ENCODE peak calls at places on chromosomes 2 and 18, in nine cellular contexts. One of them, this sample, is unnamed.

GRCh38 chr2:17326717-17327116 is 191.5 kb downstream of the RAD51AP2 start:
- DNase-seq in transverse colon: no peak
- DNase-seq in A549: no peak
- DNase-seq in esophagus muscularis mucosa: peak; percentile 42
- DNase-seq in HepG2: no peak
- DNase-seq in ovary: no peak
- DNase-seq in tibial nerve: no peak
- DNase-seq in K562: no peak
- DNase-seq in stomach: no peak
- DNase-seq in this sample: no peak

GRCh38 chr2:196238836-196239380 is 67.5 kb upstream of the STK17B start:
- DNase-seq in transverse colon: no peak
- DNase-seq in A549: no peak
- DNase-seq in esophagus muscularis mucosa: no peak
- DNase-seq in HepG2: no peak
- DNase-seq in ovary: no peak
- DNase-seq in tibial nerve: no peak
- DNase-seq in K562: no peak
- DNase-seq in stomach: no peak
- DNase-seq in this sample: no peak

GRCh38 chr2:120952318-120952717 is 216.7 kb downstream of the GLI2 start:
- DNase-seq in transverse colon: no peak
- DNase-seq in A549: no peak
- DNase-seq in esophagus muscularis mucosa: no peak
- DNase-seq in HepG2: no peak
- DNase-seq in ovary: no peak
- DNase-seq in tibial nerve: no peak
- DNase-seq in K562: no peak
- DNase-seq in stomach: no peak
- DNase-seq in this sample: no peak

GRCh38 chr18:42707080-42707479 is 408.4 kb downstream of the RIT2 start:
- DNase-seq in transverse colon: no peak
- DNase-seq in A549: no peak
- DNase-seq in esophagus muscularis mucosa: no peak
- DNase-seq in HepG2: no peak
- DNase-seq in ovary: no peak
- DNase-seq in tibial nerve: no peak
- DNase-seq in K562: no peak
- DNase-seq in stomach: no peak
- DNase-seq in this sample: no peak

GRCh38 chr18:46213295-46213694 is 109.1 kb downstream of the HAUS1 start:
- DNase-seq in transverse colon: no peak
- DNase-seq in A549: peak; percentile 40
- DNase-seq in esophagus muscularis mucosa: no peak
- DNase-seq in HepG2: peak; percentile 5
- DNase-seq in ovary: no peak
- DNase-seq in tibial nerve: no peak
- DNase-seq in K562: peak; percentile 20
- DNase-seq in stomach: no peak
- DNase-seq in this sample: no peak

GRCh38 chr18:67636597-67637385 is 120.3 kb upstream of the DSEL start:
- DNase-seq in transverse colon: no peak
- DNase-seq in A549: no peak
- DNase-seq in esophagus muscularis mucosa: no peak
- DNase-seq in HepG2: no peak
- DNase-seq in ovary: no peak
- DNase-seq in tibial nerve: no peak
- DNase-seq in K562: no peak
- DNase-seq in stomach: no peak
- DNase-seq in this sample: no peak

GRCh38 chr2:44680983-44681481 is 260.5 kb upstream of the SIX3 start:
- DNase-seq in transverse colon: no peak
- DNase-seq in A549: no peak
- DNase-seq in esophagus muscularis mucosa: no peak
- DNase-seq in HepG2: no peak
- DNase-seq in ovary: no peak
- DNase-seq in tibial nerve: no peak
- DNase-seq in K562: no peak
- DNase-seq in stomach: no peak
- DNase-seq in this sample: no peak

GRCh38 chr18:2906522-2907458 is 60.0 kb downstream of the EMILIN2 start:
- DNase-seq in transverse colon: peak; percentile 70
- DNase-seq in A549: peak; percentile 74
- DNase-seq in esophagus muscularis mucosa: no peak
- DNase-seq in HepG2: peak; percentile 12
- DNase-seq in ovary: peak; percentile 48
- DNase-seq in tibial nerve: peak; percentile 12
- DNase-seq in K562: peak; percentile 74
- DNase-seq in stomach: no peak
- DNase-seq in this sample: no peak

GRCh38 chr2:177852389-177852788 is 220.2 kb downstream of the PDE11A start:
- DNase-seq in transverse colon: no peak
- DNase-seq in A549: no peak
- DNase-seq in esophagus muscularis mucosa: no peak
- DNase-seq in HepG2: no peak
- DNase-seq in ovary: no peak
- DNase-seq in tibial nerve: no peak
- DNase-seq in K562: no peak
- DNase-seq in stomach: no peak
- DNase-seq in this sample: no peak

GRCh38 chr2:145587922-145588321 is 1068.0 kb upstream of the ZEB2 start:
- DNase-seq in transverse colon: no peak
- DNase-seq in A549: no peak
- DNase-seq in esophagus muscularis mucosa: no peak
- DNase-seq in HepG2: no peak
- DNase-seq in ovary: no peak
- DNase-seq in tibial nerve: no peak
- DNase-seq in K562: peak; percentile 5
- DNase-seq in stomach: no peak
- DNase-seq in this sample: no peak

GRCh38 chr2:145593280-145593679 is 1073.4 kb upstream of the ZEB2 start:
- DNase-seq in transverse colon: no peak
- DNase-seq in A549: no peak
- DNase-seq in esophagus muscularis mucosa: no peak
- DNase-seq in HepG2: no peak
- DNase-seq in ovary: no peak
- DNase-seq in tibial nerve: no peak
- DNase-seq in K562: no peak
- DNase-seq in stomach: no peak
- DNase-seq in this sample: no peak

GRCh38 chr2:145592362-145592761 is 1072.4 kb upstream of the ZEB2 start:
- DNase-seq in transverse colon: no peak
- DNase-seq in A549: no peak
- DNase-seq in esophagus muscularis mucosa: no peak
- DNase-seq in HepG2: no peak
- DNase-seq in ovary: no peak
- DNase-seq in tibial nerve: no peak
- DNase-seq in K562: no peak
- DNase-seq in stomach: no peak
- DNase-seq in this sample: no peak

GRCh38 chr2:145593991-145594702 is 1074.2 kb upstream of the ZEB2 start:
- DNase-seq in transverse colon: no peak
- DNase-seq in A549: peak; percentile 3
- DNase-seq in esophagus muscularis mucosa: no peak
- DNase-seq in HepG2: no peak
- DNase-seq in ovary: no peak
- DNase-seq in tibial nerve: no peak
- DNase-seq in K562: peak; percentile 52
- DNase-seq in stomach: no peak
- DNase-seq in this sample: no peak

DNA sequence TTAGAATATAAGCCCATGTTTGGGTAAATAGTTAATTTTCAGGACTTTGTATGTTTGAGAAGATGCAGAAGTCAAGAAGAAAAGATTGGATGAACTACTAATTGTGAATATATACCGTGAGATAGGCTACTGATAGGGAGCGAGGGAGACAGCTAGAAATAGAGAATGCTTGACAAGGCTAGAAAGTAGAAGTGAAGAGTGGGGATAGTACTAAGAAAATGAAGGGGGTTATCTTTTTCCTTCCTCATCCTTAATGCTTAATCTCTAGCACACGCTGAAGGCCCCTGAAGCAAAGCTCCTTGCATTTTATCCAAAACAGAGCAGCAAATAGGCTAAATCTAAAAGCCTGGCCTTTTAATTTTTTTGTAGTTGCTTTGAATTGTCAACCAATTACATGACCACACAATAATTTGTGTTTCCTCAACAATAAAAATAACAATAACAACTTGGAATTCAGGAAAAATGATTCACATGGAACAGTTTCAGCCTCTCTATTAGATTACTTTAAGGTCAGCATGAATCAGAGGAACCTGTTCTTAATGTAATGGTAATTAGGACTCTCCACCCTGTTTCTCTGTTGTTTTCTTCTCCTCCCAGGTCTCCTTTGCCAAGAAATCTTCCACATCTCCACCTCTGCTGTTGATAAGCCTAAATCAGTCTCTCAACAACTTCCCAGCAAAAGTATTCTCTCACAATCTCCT is 1071.3 kb upstream of the ZEB2 start:
- DNase-seq in transverse colon: no peak
- DNase-seq in A549: no peak
- DNase-seq in esophagus muscularis mucosa: no peak
- DNase-seq in HepG2: no peak
- DNase-seq in ovary: no peak
- DNase-seq in tibial nerve: no peak
- DNase-seq in K562: no peak
- DNase-seq in stomach: no peak
- DNase-seq in this sample: no peak
- H3K4me1 ChIP-seq in transverse colon: no peaks in the 10 kb centered on the region
- H3K4me1 ChIP-seq in A549: peaks cover 25% of the 10 kb centered on the region
- H3K4me1 ChIP-seq in esophagus muscularis mucosa: peaks cover 1% of the 10 kb centered on the region
- H3K4me1 ChIP-seq in HepG2: no peaks in the 10 kb centered on the region
- H3K4me1 ChIP-seq in ovary: no peaks in the 10 kb centered on the region
- H3K4me1 ChIP-seq in tibial nerve: no peaks in the 10 kb centered on the region
- H3K4me1 ChIP-seq in K562: no peaks in the 10 kb centered on the region
- H3K4me1 ChIP-seq in stomach: no peaks in the 10 kb centered on the region
- H3K4me1 ChIP-seq in this sample: no peaks in the 10 kb centered on the region

GRCh38 chr2:112059671-112060070 is 4.6 kb downstream of the TMEM87B start:
- DNase-seq in transverse colon: no peak
- DNase-seq in A549: no peak
- DNase-seq in esophagus muscularis mucosa: no peak
- DNase-seq in HepG2: no peak
- DNase-seq in ovary: no peak
- DNase-seq in tibial nerve: no peak
- DNase-seq in K562: no peak
- DNase-seq in stomach: no peak
- DNase-seq in this sample: no peak

GRCh38 chr2:112056626-112056987 is 1.5 kb downstream of the TMEM87B start:
- DNase-seq in transverse colon: no peak
- DNase-seq in A549: no peak
- DNase-seq in esophagus muscularis mucosa: no peak
- DNase-seq in HepG2: no peak
- DNase-seq in ovary: no peak
- DNase-seq in tibial nerve: no peak
- DNase-seq in K562: no peak
- DNase-seq in stomach: no peak
- DNase-seq in this sample: no peak

GRCh38 chr2:112055110-112055832 is at the start of gene TMEM87B:
- DNase-seq in transverse colon: peak; percentile 99
- DNase-seq in A549: peak; percentile 66
- DNase-seq in esophagus muscularis mucosa: peak; percentile 100
- DNase-seq in HepG2: peak; percentile 91
- DNase-seq in ovary: peak; percentile 98
- DNase-seq in tibial nerve: peak; percentile 93
- DNase-seq in K562: peak; percentile 94
- DNase-seq in stomach: peak; percentile 98
- DNase-seq in this sample: peak; percentile 100

GRCh38 chr2:112053917-112054846 is 887 bp upstream of the TMEM87B start:
- DNase-seq in transverse colon: peak; percentile 99
- DNase-seq in A549: peak; percentile 74
- DNase-seq in esophagus muscularis mucosa: peak; percentile 100
- DNase-seq in HepG2: peak; percentile 94
- DNase-seq in ovary: peak; percentile 99
- DNase-seq in tibial nerve: peak; percentile 98
- DNase-seq in K562: peak; percentile 92
- DNase-seq in stomach: peak; percentile 99
- DNase-seq in this sample: peak; percentile 99

GRCh38 chr2:112055833-112056625 is 960 bp downstream of the TMEM87B start:
- DNase-seq in transverse colon: peak; percentile 66
- DNase-seq in A549: peak; percentile 54
- DNase-seq in esophagus muscularis mucosa: peak; percentile 93
- DNase-seq in HepG2: peak; percentile 69
- DNase-seq in ovary: peak; percentile 64
- DNase-seq in tibial nerve: no peak
- DNase-seq in K562: peak; percentile 40
- DNase-seq in stomach: peak; percentile 60
- DNase-seq in this sample: peak; percentile 85
- TF ChIP-seq POLR2A in transverse colon: peak; percentile 16
- TF ChIP-seq POLR2A in A549: no peak
- TF ChIP-seq POLR2A in esophagus muscularis mucosa: no peak
- TF ChIP-seq POLR2A in HepG2: no peak
- TF ChIP-seq POLR2A in ovary: no peak
- TF ChIP-seq POLR2A in tibial nerve: no peak
- TF ChIP-seq POLR2A in K562: peak; percentile 0
- TF ChIP-seq POLR2A in stomach: no peak
- TF ChIP-seq POLR2A in this sample: no peak

GRCh38 chr18:23879966-23880565 is 134.5 kb upstream of the TTC39C start:
- DNase-seq in transverse colon: no peak
- DNase-seq in A549: no peak
- DNase-seq in esophagus muscularis mucosa: no peak
- DNase-seq in HepG2: no peak
- DNase-seq in ovary: no peak
- DNase-seq in tibial nerve: no peak
- DNase-seq in K562: no peak
- DNase-seq in stomach: no peak
- DNase-seq in this sample: no peak

GRCh38 chr18:23879544-23879943 is 135.0 kb upstream of the TTC39C start:
- DNase-seq in transverse colon: no peak
- DNase-seq in A549: no peak
- DNase-seq in esophagus muscularis mucosa: peak; percentile 86
- DNase-seq in HepG2: no peak
- DNase-seq in ovary: no peak
- DNase-seq in tibial nerve: no peak
- DNase-seq in K562: no peak
- DNase-seq in stomach: no peak
- DNase-seq in this sample: no peak

GRCh38 chr18:23879126-23879525 is 135.4 kb upstream of the TTC39C start:
- DNase-seq in transverse colon: no peak
- DNase-seq in A549: no peak
- DNase-seq in esophagus muscularis mucosa: no peak
- DNase-seq in HepG2: no peak
- DNase-seq in ovary: no peak
- DNase-seq in tibial nerve: no peak
- DNase-seq in K562: no peak
- DNase-seq in stomach: no peak
- DNase-seq in this sample: no peak

GRCh38 chr18:23881778-23882177 is 132.8 kb upstream of the TTC39C start:
- DNase-seq in transverse colon: no peak
- DNase-seq in A549: no peak
- DNase-seq in esophagus muscularis mucosa: peak; percentile 60
- DNase-seq in HepG2: no peak
- DNase-seq in ovary: no peak
- DNase-seq in tibial nerve: no peak
- DNase-seq in K562: no peak
- DNase-seq in stomach: peak; percentile 72
- DNase-seq in this sample: no peak

GRCh38 chr18:23880931-23881330 is 133.6 kb upstream of the TTC39C start:
- DNase-seq in transverse colon: no peak
- DNase-seq in A549: no peak
- DNase-seq in esophagus muscularis mucosa: no peak
- DNase-seq in HepG2: no peak
- DNase-seq in ovary: no peak
- DNase-seq in tibial nerve: no peak
- DNase-seq in K562: no peak
- DNase-seq in stomach: no peak
- DNase-seq in this sample: no peak
- TF ChIP-seq EP300 in transverse colon: no peak
- TF ChIP-seq EP300 in A549: no peak
- TF ChIP-seq EP300 in esophagus muscularis mucosa: no peak
- TF ChIP-seq EP300 in HepG2: no peak
- TF ChIP-seq EP300 in ovary: no peak
- TF ChIP-seq EP300 in tibial nerve: no peak
- TF ChIP-seq EP300 in K562: no peak
- TF ChIP-seq EP300 in stomach: no peak
- TF ChIP-seq EP300 in this sample: no peak

GRCh38 chr2:217938038-217938437 is 64.8 kb downstream of the TNS1 start:
- DNase-seq in transverse colon: no peak
- DNase-seq in A549: no peak
- DNase-seq in esophagus muscularis mucosa: no peak
- DNase-seq in HepG2: no peak
- DNase-seq in ovary: no peak
- DNase-seq in tibial nerve: no peak
- DNase-seq in K562: no peak
- DNase-seq in stomach: no peak
- DNase-seq in this sample: no peak
- H3K4me1 ChIP-seq in transverse colon: peaks cover 60% of the 10 kb centered on the region
- H3K4me1 ChIP-seq in A549: peaks cover 66% of the 10 kb centered on the region
- H3K4me1 ChIP-seq in esophagus muscularis mucosa: peaks cover 92% of the 10 kb centered on the region
- H3K4me1 ChIP-seq in HepG2: peaks cover 89% of the 10 kb centered on the region
- H3K4me1 ChIP-seq in ovary: peaks cover 55% of the 10 kb centered on the region
- H3K4me1 ChIP-seq in tibial nerve: no peaks in the 10 kb centered on the region
- H3K4me1 ChIP-seq in K562: peaks cover 7% of the 10 kb centered on the region
- H3K4me1 ChIP-seq in stomach: peaks cover 87% of the 10 kb centered on the region
- H3K4me1 ChIP-seq in this sample: peaks cover 72% of the 10 kb centered on the region

This sample was measured in sigmoid colon.